ENCODE peak calls at places on chromosomes 7 and 10, in four cellular contexts. M, T, Y and N are unnamed samples.

GRCh38 chr10:124019886-124020797 is 73.3 kb downstream of the CHST15 start:
- DNase-seq in Y (no peak), T (no peak), M (no peak), N (peak; percentile 59)

GRCh38 chr7:45342236-45342635 is 184.6 kb downstream of the RAMP3 start:
- DNase-seq in M (peak; percentile 21), Y (no peak), T (no peak), N (no peak)

GRCh38 chr7:50308301-50309129 is 4.0 kb downstream of the IKZF1 start:
- DNase-seq in T (no peak), M (no peak), Y (peak; percentile 41), N (no peak)

GRCh38 chr7:132130497-132130896 is 445.8 kb downstream of the PLXNA4 start:
- DNase-seq in Y (no peak), T (no peak), M (no peak), N (no peak)

GRCh38 chr7:111679944-111680343 is 117.7 kb upstream of the IMMP2L start:
- DNase-seq in M (no peak), T (no peak), Y (no peak), N (no peak)

GRCh38 chr10:121994429-121994881 is 5.5 kb downstream of the TACC2 start:
- DNase-seq in T (no peak), M (no peak), Y (no peak), N (peak; percentile 63)

GRCh38 chr7:55964802-55965470 is 551 bp downstream of the NIPSNAP2 start:
- DNase-seq in T (no peak), Y (no peak), M (peak; percentile 72), N (no peak)

GRCh38 chr10:49484501-49485230 is 54.3 kb downstream of the ERCC6 start:
- DNase-seq in Y (no peak), M (no peak), T (no peak), N (no peak)

GRCh38 chr10:14186245-14186644 is 144.5 kb downstream of the FRMD4A start:
- DNase-seq in M (peak; percentile 7), T (no peak), Y (peak; percentile 30), N (no peak)

GRCh38 chr10:44392420-44392819 is 7.5 kb upstream of the CXCL12 start:
- DNase-seq in M (no peak), T (no peak), Y (no peak), N (no peak)

DNA sequence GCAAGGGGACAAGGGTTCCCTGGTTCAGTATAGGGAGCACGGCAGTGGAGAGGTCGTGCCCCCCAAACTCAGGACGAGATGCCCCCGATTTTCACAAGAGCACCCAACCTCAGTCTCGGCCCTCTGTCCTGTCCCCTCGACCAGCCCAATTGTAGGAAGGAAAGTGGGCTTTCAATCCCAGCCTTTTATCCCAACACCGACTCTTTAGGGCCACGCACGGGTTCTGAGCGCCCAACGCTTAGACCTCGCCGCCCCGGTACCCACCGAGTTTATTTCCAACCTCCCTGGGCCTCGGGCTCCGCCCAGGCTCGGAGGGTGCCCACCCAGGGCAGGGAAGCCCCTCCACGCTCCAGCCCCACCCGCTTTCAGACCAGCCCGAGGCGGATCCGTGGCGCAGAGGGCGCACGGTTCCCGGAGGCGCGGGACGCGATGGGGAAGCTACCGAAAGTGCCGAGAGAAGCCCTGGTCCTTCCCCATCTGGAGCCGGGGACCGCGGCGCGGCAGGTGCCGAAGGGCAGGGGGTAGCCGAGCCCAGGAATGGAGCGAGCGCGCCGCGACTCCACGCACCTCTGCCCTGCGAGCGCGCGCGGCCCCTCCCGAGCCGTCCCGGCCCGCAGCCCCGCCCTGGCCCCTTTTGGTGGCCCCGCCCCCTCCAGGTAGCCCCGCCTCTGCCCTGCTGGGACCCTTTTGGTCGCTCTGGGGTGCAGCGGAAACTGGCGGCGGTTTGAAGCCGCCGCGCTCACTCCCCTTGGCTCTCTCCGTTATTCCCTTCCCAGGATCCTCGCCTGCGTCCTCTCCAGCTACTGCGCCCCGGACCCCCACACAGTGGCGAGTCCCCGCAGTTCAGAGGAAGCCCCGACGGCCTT is 20.4 kb downstream of the GRID2IP start:
- DNase-seq in M (no peak), Y (peak; percentile 85), T (no peak), N (peak; percentile 91)
- TF ChIP-seq TAF1 in M (no peak), Y (no peak), T (no peak), N (no peak)

GRCh38 chr7:155897758-155898386 is 85.6 kb upstream of the SHH start:
- DNase-seq in M (no peak), T (no peak), Y (no peak), N (no peak)

GRCh38 chr7:155899596-155899995 is 87.3 kb upstream of the SHH start:
- DNase-seq in M (no peak), T (no peak), Y (no peak), N (no peak)

GRCh38 chr7:155893664-155894063 is 81.4 kb upstream of the SHH start:
- DNase-seq in Y (no peak), T (no peak), M (no peak), N (no peak)

GRCh38 chr7:155893176-155893575 is 80.9 kb upstream of the SHH start:
- DNase-seq in T (no peak), M (no peak), Y (no peak), N (no peak)

GRCh38 chr7:155896531-155897263 is 84.4 kb upstream of the SHH start:
- DNase-seq in M (no peak), Y (no peak), T (no peak), N (no peak)
- TF ChIP-seq BRCA1 in M (no peak), Y (no peak), T (no peak), N (no peak)

DNA sequence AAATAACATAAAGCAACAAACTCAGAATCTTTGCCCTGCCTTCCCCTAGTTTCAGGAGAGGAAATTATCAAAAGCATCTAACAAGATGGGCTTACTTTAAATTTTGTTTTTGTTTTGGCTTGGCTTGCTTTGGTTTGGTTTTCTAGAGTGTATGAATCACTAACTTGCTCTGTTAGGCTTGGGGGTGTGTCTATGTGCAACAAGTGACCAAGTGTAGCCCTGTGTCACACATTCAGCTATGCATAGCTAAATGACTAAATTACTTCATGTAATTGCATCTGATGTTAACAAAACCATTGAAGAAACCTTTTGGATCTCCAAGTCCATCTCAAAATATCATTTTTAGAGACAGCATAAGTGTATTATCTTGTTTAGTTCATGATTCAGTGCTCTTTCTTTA is 251.0 kb downstream of the TFEC start:
- DNase-seq in Y (no peak), M (no peak), T (no peak), N (no peak)
- TF ChIP-seq SIN3A in Y (no peak), M (no peak), T (no peak), N (no peak)

GRCh38 chr10:93186631-93187030 is 112.9 kb downstream of the CYP26A1 start:
- DNase-seq in M (no peak), T (no peak), Y (no peak), N (no peak)
- TF ChIP-seq TAF1 in M (no peak), T (no peak), Y (no peak), N (no peak)